ENCODE peak calls at places on chromosomes 5 and 9, in eight cellular contexts. One of them, this sample, is unnamed.

GRCh38 chr9:116416421-116416820 is 262.8 kb downstream of the PAPPA start:
- DNase-seq in EL: no peak
- DNase-seq in stimulated activated CD4-positive, alpha-beta T cell treated with anti-CD3 and anti-CD28 coated beads, Interleukin-12 subunit alpha, Interleukin-12 subunit beta, amount 100 ng/mL, for 24 hours: no peak
- DNase-seq in GM12891: no peak
- DNase-seq in glutamatergic neuron: no peak
- DNase-seq in hepatocyte: no peak
- DNase-seq in heart right ventricle: no peak
- DNase-seq in NCI-H1092: no peak
- DNase-seq in this sample: no peak

GRCh38 chr5:181223729-181224389 is 778 bp downstream of the TRIM41 start:
- DNase-seq in EL: peak; percentile 48
- DNase-seq in stimulated activated CD4-positive, alpha-beta T cell treated with anti-CD3 and anti-CD28 coated beads, Interleukin-12 subunit alpha, Interleukin-12 subunit beta, amount 100 ng/mL, for 24 hours: no peak
- DNase-seq in GM12891: no peak
- DNase-seq in glutamatergic neuron: peak; percentile 88
- DNase-seq in hepatocyte: peak; percentile 78
- DNase-seq in heart right ventricle: peak; percentile 55
- DNase-seq in NCI-H1092: no peak
- DNase-seq in this sample: no peak

GRCh38 chr5:97452646-97453045 is 269.6 kb upstream of the RIOK2 start:
- DNase-seq in EL: no peak
- DNase-seq in stimulated activated CD4-positive, alpha-beta T cell treated with anti-CD3 and anti-CD28 coated beads, Interleukin-12 subunit alpha, Interleukin-12 subunit beta, amount 100 ng/mL, for 24 hours: no peak
- DNase-seq in GM12891: no peak
- DNase-seq in glutamatergic neuron: no peak
- DNase-seq in hepatocyte: no peak
- DNase-seq in heart right ventricle: no peak
- DNase-seq in NCI-H1092: no peak
- DNase-seq in this sample: no peak

GRCh38 chr5:87229780-87230179 is 37.9 kb upstream of the RASA1 start:
- DNase-seq in EL: peak; percentile 51
- DNase-seq in stimulated activated CD4-positive, alpha-beta T cell treated with anti-CD3 and anti-CD28 coated beads, Interleukin-12 subunit alpha, Interleukin-12 subunit beta, amount 100 ng/mL, for 24 hours: no peak
- DNase-seq in GM12891: no peak
- DNase-seq in glutamatergic neuron: no peak
- DNase-seq in hepatocyte: no peak
- DNase-seq in heart right ventricle: no peak
- DNase-seq in NCI-H1092: no peak
- DNase-seq in this sample: no peak

GRCh38 chr9:108290839-108291585 is 564.8 kb downstream of the ACTL7B start:
- DNase-seq in EL: peak; percentile 37
- DNase-seq in stimulated activated CD4-positive, alpha-beta T cell treated with anti-CD3 and anti-CD28 coated beads, Interleukin-12 subunit alpha, Interleukin-12 subunit beta, amount 100 ng/mL, for 24 hours: no peak
- DNase-seq in GM12891: no peak
- DNase-seq in glutamatergic neuron: no peak
- DNase-seq in hepatocyte: no peak
- DNase-seq in heart right ventricle: no peak
- DNase-seq in NCI-H1092: no peak
- DNase-seq in this sample: no peak

GRCh38 chr5:73812962-73813588 is 187.1 kb downstream of the ARHGEF28 start:
- DNase-seq in EL: no peak
- DNase-seq in stimulated activated CD4-positive, alpha-beta T cell treated with anti-CD3 and anti-CD28 coated beads, Interleukin-12 subunit alpha, Interleukin-12 subunit beta, amount 100 ng/mL, for 24 hours: no peak
- DNase-seq in GM12891: no peak
- DNase-seq in glutamatergic neuron: no peak
- DNase-seq in hepatocyte: peak; percentile 24
- DNase-seq in heart right ventricle: no peak
- DNase-seq in NCI-H1092: no peak
- DNase-seq in this sample: no peak

GRCh38 chr9:76423216-76424177 is 29.3 kb upstream of the RFK start:
- DNase-seq in EL: no peak
- DNase-seq in stimulated activated CD4-positive, alpha-beta T cell treated with anti-CD3 and anti-CD28 coated beads, Interleukin-12 subunit alpha, Interleukin-12 subunit beta, amount 100 ng/mL, for 24 hours: no peak
- DNase-seq in GM12891: no peak
- DNase-seq in glutamatergic neuron: no peak
- DNase-seq in hepatocyte: peak; percentile 23
- DNase-seq in heart right ventricle: no peak
- DNase-seq in NCI-H1092: no peak
- DNase-seq in this sample: no peak

GRCh38 chr9:124281934-124282351 is 24.2 kb downstream of the NEK6 start:
- DNase-seq in EL: no peak
- DNase-seq in stimulated activated CD4-positive, alpha-beta T cell treated with anti-CD3 and anti-CD28 coated beads, Interleukin-12 subunit alpha, Interleukin-12 subunit beta, amount 100 ng/mL, for 24 hours: no peak
- DNase-seq in GM12891: no peak
- DNase-seq in glutamatergic neuron: no peak
- DNase-seq in hepatocyte: no peak
- DNase-seq in heart right ventricle: no peak
- DNase-seq in NCI-H1092: no peak
- DNase-seq in this sample: no peak

GRCh38 chr9:12783767-12784460 is 9.1 kb downstream of the LURAP1L start:
- DNase-seq in EL: no peak
- DNase-seq in stimulated activated CD4-positive, alpha-beta T cell treated with anti-CD3 and anti-CD28 coated beads, Interleukin-12 subunit alpha, Interleukin-12 subunit beta, amount 100 ng/mL, for 24 hours: no peak
- DNase-seq in GM12891: no peak
- DNase-seq in glutamatergic neuron: no peak
- DNase-seq in hepatocyte: no peak
- DNase-seq in heart right ventricle: no peak
- DNase-seq in NCI-H1092: no peak
- DNase-seq in this sample: no peak

GRCh38 chr5:135569755-135570452 is 8.9 kb downstream of the CXCL14 start:
- DNase-seq in EL: peak; percentile 50
- DNase-seq in stimulated activated CD4-positive, alpha-beta T cell treated with anti-CD3 and anti-CD28 coated beads, Interleukin-12 subunit alpha, Interleukin-12 subunit beta, amount 100 ng/mL, for 24 hours: no peak
- DNase-seq in GM12891: no peak
- DNase-seq in glutamatergic neuron: peak; percentile 74
- DNase-seq in hepatocyte: peak; percentile 72
- DNase-seq in heart right ventricle: no peak
- DNase-seq in NCI-H1092: peak; percentile 35
- DNase-seq in this sample: no peak

GRCh38 chr5:154092356-154092755 is 53.6 kb downstream of the MFAP3 start:
- DNase-seq in EL: peak; percentile 32
- DNase-seq in stimulated activated CD4-positive, alpha-beta T cell treated with anti-CD3 and anti-CD28 coated beads, Interleukin-12 subunit alpha, Interleukin-12 subunit beta, amount 100 ng/mL, for 24 hours: no peak
- DNase-seq in GM12891: no peak
- DNase-seq in glutamatergic neuron: no peak
- DNase-seq in hepatocyte: peak; percentile 48
- DNase-seq in heart right ventricle: no peak
- DNase-seq in NCI-H1092: no peak
- DNase-seq in this sample: no peak

This sample was measured in stimulated activated effector memory CD8-positive, alpha-beta T cell treated with anti-CD3 and anti-CD28 coated beads, Interleukin-12 subunit alpha, Interleukin-12 subunit beta, amount 100 ng/mL, for 72 hours.